ENCODE peak calls at places on chromosome 18, in six cellular contexts. One of them, this sample, is unnamed.

GRCh38 chr18:1252534-1252933 is 347.9 kb downstream of the ADCYAP1 start:
- DNase-seq in cardiac muscle cell: no peak
- DNase-seq in spleen: no peak
- DNase-seq in stomach: no peak
- DNase-seq in MM.1S: no peak
- DNase-seq in cardiac fibroblast: no peak
- DNase-seq in this sample: no peak

GRCh38 chr18:44696892-44697291 is 16.2 kb downstream of the SETBP1 start:
- DNase-seq in MM.1S: no peak
- DNase-seq in cardiac fibroblast: peak
- DNase-seq in stomach: peak
- DNase-seq in cardiac muscle cell: peak
- DNase-seq in spleen: no peak
- DNase-seq in this sample: no peak

GRCh38 chr18:79580481-79581171 is 99.0 kb upstream of the CTDP1 start:
- DNase-seq in stomach: no peak
- DNase-seq in cardiac muscle cell: no peak
- DNase-seq in MM.1S: no peak
- DNase-seq in cardiac fibroblast: no peak
- DNase-seq in spleen: peak
- DNase-seq in this sample: no peak

GRCh38 chr18:79056827-79057367 is 12.3 kb upstream of the ATP9B start:
- DNase-seq in spleen: no peak
- DNase-seq in MM.1S: no peak
- DNase-seq in cardiac muscle cell: no peak
- DNase-seq in cardiac fibroblast: no peak
- DNase-seq in stomach: no peak
- DNase-seq in this sample: no peak

GRCh38 chr18:76450452-76450851 is 44.6 kb downstream of the ZNF516 start:
- DNase-seq in cardiac fibroblast: peak
- DNase-seq in MM.1S: no peak
- DNase-seq in stomach: no peak
- DNase-seq in spleen: no peak
- DNase-seq in cardiac muscle cell: peak
- DNase-seq in this sample: peak

GRCh38 chr18:22149710-22150109 is 19.7 kb upstream of the GATA6 start:
- DNase-seq in MM.1S: no peak
- DNase-seq in cardiac fibroblast: no peak
- DNase-seq in spleen: no peak
- DNase-seq in cardiac muscle cell: no peak
- DNase-seq in stomach: no peak
- DNase-seq in this sample: no peak

GRCh38 chr18:62531078-62531477 is 8.3 kb downstream of the ZCCHC2 start:
- DNase-seq in MM.1S: no peak
- DNase-seq in cardiac fibroblast: no peak
- DNase-seq in spleen: no peak
- DNase-seq in stomach: no peak
- DNase-seq in cardiac muscle cell: no peak
- DNase-seq in this sample: no peak

GRCh38 chr18:55932675-55933074 is 344.7 kb upstream of the TCF4 start:
- DNase-seq in MM.1S: no peak
- DNase-seq in stomach: no peak
- DNase-seq in cardiac fibroblast: no peak
- DNase-seq in spleen: no peak
- DNase-seq in cardiac muscle cell: no peak
- DNase-seq in this sample: no peak

GRCh38 chr18:13235981-13236380 is 17.4 kb downstream of the LDLRAD4 start:
- DNase-seq in cardiac muscle cell: no peak
- DNase-seq in cardiac fibroblast: no peak
- DNase-seq in stomach: no peak
- DNase-seq in spleen: no peak
- DNase-seq in MM.1S: no peak
- DNase-seq in this sample: no peak

GRCh38 chr18:56973487-56973886 is 173.4 kb upstream of the BOD1L2 start:
- DNase-seq in cardiac muscle cell: no peak
- DNase-seq in spleen: no peak
- DNase-seq in stomach: no peak
- DNase-seq in cardiac fibroblast: peak
- DNase-seq in MM.1S: no peak
- DNase-seq in this sample: peak

GRCh38 chr18:50819027-50819726 is 639 bp downstream of the MRO start:
- DNase-seq in spleen: peak
- DNase-seq in MM.1S: no peak
- DNase-seq in stomach: peak
- DNase-seq in cardiac fibroblast: peak
- DNase-seq in cardiac muscle cell: peak
- DNase-seq in this sample: peak

GRCh38 chr18:26487437-26487836 is 60.9 kb downstream of the KCTD1 start:
- DNase-seq in MM.1S: no peak
- DNase-seq in cardiac muscle cell: peak
- DNase-seq in cardiac fibroblast: no peak
- DNase-seq in stomach: peak
- DNase-seq in spleen: no peak
- DNase-seq in this sample: peak

GRCh38 chr18:50461251-50461650 is 86.4 kb downstream of the SKA1 start:
- DNase-seq in MM.1S: no peak
- DNase-seq in cardiac fibroblast: no peak
- DNase-seq in spleen: no peak
- DNase-seq in cardiac muscle cell: no peak
- DNase-seq in stomach: no peak
- DNase-seq in this sample: no peak

GRCh38 chr18:74040459-74041332 is 106.9 kb downstream of the FBXO15 start:
- DNase-seq in stomach: peak
- DNase-seq in cardiac fibroblast: peak
- DNase-seq in spleen: peak
- DNase-seq in cardiac muscle cell: peak
- DNase-seq in MM.1S: peak
- DNase-seq in this sample: peak

GRCh38 chr18:76686737-76687231 is 135.6 kb upstream of the ZNF236 start:
- DNase-seq in cardiac fibroblast: peak
- DNase-seq in stomach: peak
- DNase-seq in spleen: no peak
- DNase-seq in MM.1S: peak
- DNase-seq in cardiac muscle cell: peak
- DNase-seq in this sample: peak

GRCh38 chr18:23756590-23757540 is 67.6 kb downstream of the LAMA3 start:
- DNase-seq in stomach: no peak
- DNase-seq in cardiac muscle cell: no peak
- DNase-seq in spleen: no peak
- DNase-seq in MM.1S: no peak
- DNase-seq in cardiac fibroblast: no peak
- DNase-seq in this sample: no peak

GRCh38 chr18:68221116-68221724 is 493.7 kb downstream of the TMX3 start:
- DNase-seq in stomach: no peak
- DNase-seq in cardiac fibroblast: no peak
- DNase-seq in spleen: no peak
- DNase-seq in MM.1S: no peak
- DNase-seq in cardiac muscle cell: peak
- DNase-seq in this sample: no peak

GRCh38 chr18:73980289-73980979 is 167.2 kb downstream of the FBXO15 start:
- DNase-seq in spleen: no peak
- DNase-seq in cardiac muscle cell: peak
- DNase-seq in cardiac fibroblast: peak
- DNase-seq in MM.1S: no peak
- DNase-seq in stomach: no peak
- DNase-seq in this sample: peak

DNA sequence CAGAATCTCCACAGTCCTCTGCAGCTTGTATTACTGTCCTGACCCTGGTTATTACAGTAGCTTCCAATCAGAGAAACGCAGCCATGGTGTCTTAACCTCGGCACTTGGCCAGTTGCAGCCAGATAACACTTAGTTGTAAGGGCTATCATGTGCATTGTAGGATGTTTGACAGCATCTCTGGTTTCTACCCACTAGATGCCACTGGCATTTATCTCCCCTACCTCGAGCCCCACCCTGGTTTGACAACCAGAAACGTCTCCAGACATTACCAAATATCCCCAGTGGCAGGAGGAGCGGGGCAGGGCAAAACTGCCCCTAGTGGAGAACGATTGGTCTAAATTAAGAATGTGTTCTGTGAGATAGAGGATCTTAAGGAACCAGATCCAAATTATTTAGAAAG is 13.1 kb downstream of the DSG2 start:
- DNase-seq in MM.1S: no peak
- DNase-seq in cardiac fibroblast: peak
- DNase-seq in stomach: no peak
- DNase-seq in cardiac muscle cell: no peak
- DNase-seq in spleen: no peak
- DNase-seq in this sample: no peak
- TF ChIP-seq CTCF in MM.1S: no peak
- TF ChIP-seq CTCF in cardiac fibroblast: no peak
- TF ChIP-seq CTCF in stomach: no peak
- TF ChIP-seq CTCF in cardiac muscle cell: peak
- TF ChIP-seq CTCF in spleen: no peak
- TF ChIP-seq CTCF in this sample: peak

DNA sequence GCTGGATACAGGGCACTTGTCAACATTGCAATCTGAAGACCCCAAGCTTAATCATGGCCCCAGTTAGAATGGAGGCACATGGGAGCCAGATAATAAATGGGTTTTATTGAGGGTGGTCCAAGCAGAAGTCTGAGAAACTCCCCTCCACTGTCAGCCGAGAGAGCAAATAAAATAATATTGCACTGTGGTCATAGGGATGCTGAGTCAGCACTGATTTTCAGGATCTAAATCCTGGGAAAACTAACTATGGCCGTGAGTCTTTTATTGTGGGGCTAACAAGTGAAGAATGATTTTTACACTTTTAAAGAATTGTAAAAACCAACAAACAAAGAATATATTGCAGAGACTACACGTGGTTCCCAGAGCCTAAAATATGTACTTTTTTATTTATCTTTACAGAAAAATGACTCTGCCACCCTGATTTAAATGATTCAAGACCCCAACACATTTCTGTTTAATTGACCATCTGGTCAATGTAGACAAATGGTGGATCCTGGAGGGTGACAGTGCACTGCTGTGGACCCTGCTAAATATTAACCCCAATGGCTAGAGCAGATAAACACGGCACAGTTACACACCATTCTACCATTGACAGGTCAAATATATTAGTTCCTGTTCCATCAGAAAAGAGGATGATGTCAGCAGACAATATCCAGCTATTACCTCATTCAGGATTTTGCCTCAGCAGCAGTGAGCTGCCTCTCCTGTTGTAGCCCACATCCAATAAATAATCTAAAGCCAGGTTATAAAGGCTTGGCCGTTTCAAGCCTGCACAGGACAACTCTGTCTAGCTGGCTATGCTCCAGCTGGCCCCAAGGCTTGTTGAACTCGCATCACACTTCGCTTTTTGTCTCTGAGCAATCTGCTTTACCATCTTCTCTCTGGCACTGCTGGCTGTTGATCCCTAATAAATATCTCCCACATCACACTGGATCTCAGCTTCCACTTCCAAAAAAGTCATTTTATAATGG is 31.4 kb upstream of the NETO1 start:
- DNase-seq in cardiac muscle cell: no peak
- DNase-seq in cardiac fibroblast: no peak
- DNase-seq in stomach: no peak
- DNase-seq in spleen: no peak
- DNase-seq in MM.1S: no peak
- DNase-seq in this sample: no peak
- H3K4me3 ChIP-seq in cardiac muscle cell: no peak
- H3K4me3 ChIP-seq in cardiac fibroblast: no peak
- H3K4me3 ChIP-seq in stomach: no peak
- H3K4me3 ChIP-seq in spleen: no peak
- H3K4me3 ChIP-seq in MM.1S: no peak
- H3K4me3 ChIP-seq in this sample: no peak

GRCh38 chr18:3664563-3665178 is 214.7 kb downstream of the TGIF1 start:
- DNase-seq in MM.1S: no peak
- DNase-seq in cardiac muscle cell: peak
- DNase-seq in cardiac fibroblast: peak
- DNase-seq in spleen: no peak
- DNase-seq in stomach: no peak
- DNase-seq in this sample: no peak
- TF ChIP-seq CTCF in MM.1S: no peak
- TF ChIP-seq CTCF in cardiac muscle cell: no peak
- TF ChIP-seq CTCF in cardiac fibroblast: no peak
- TF ChIP-seq CTCF in spleen: no peak
- TF ChIP-seq CTCF in stomach: no peak
- TF ChIP-seq CTCF in this sample: no peak

GRCh38 chr18:6746386-6746960 is 17.0 kb downstream of the ARHGAP28 start:
- DNase-seq in stomach: no peak
- DNase-seq in cardiac fibroblast: no peak
- DNase-seq in spleen: no peak
- DNase-seq in MM.1S: no peak
- DNase-seq in cardiac muscle cell: no peak
- DNase-seq in this sample: peak
- H3K4me3 ChIP-seq in stomach: no peak
- H3K4me3 ChIP-seq in cardiac fibroblast: no peak
- H3K4me3 ChIP-seq in spleen: no peak
- H3K4me3 ChIP-seq in MM.1S: no peak
- H3K4me3 ChIP-seq in cardiac muscle cell: no peak
- H3K4me3 ChIP-seq in this sample: no peak

DNA sequence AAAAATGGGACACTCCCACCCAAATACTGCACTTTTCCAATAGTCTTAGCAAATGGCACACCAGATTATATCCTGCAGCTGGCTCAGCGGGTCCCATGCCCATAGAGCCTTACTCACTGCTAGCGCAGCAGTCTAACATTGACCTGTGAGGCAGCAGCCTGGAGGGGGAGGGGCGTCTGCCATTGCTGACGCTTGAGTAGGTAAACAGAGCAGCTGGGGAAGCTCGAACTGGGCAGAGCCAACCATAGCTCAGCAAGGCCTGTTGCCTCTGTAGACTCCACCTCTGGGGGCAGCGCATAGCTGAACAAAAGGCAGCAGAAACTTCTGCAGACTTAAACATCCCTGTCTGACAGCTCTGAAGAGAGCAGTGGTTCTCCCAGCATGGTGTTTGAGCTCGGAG is 110.4 kb downstream of the CTIF start:
- DNase-seq in cardiac fibroblast: no peak
- DNase-seq in spleen: no peak
- DNase-seq in MM.1S: no peak
- DNase-seq in cardiac muscle cell: no peak
- DNase-seq in stomach: no peak
- DNase-seq in this sample: no peak
- TF ChIP-seq CTCF in cardiac fibroblast: no peak
- TF ChIP-seq CTCF in spleen: no peak
- TF ChIP-seq CTCF in MM.1S: no peak
- TF ChIP-seq CTCF in cardiac muscle cell: no peak
- TF ChIP-seq CTCF in stomach: no peak
- TF ChIP-seq CTCF in this sample: no peak